ENCODE peak calls at places on chromosomes 7 and 10, in five cellular contexts. One of them, this sample, is unnamed.

GRCh38 chr10:115141254-115141653 is 48.1 kb downstream of the ATRNL1 start:
- DNase-seq in CD4-positive, CD25-positive, alpha-beta regulatory T cell: no peak
- DNase-seq in endothelial cell of umbilical vein: peak
- DNase-seq in aorta: no peak
- DNase-seq in right atrium auricular region: no peak
- DNase-seq in this sample: no peak

GRCh38 chr7:23597908-23598224 is 684 bp downstream of the CCDC126 start:
- DNase-seq in CD4-positive, CD25-positive, alpha-beta regulatory T cell: no peak
- DNase-seq in endothelial cell of umbilical vein: no peak
- DNase-seq in aorta: no peak
- DNase-seq in right atrium auricular region: no peak
- DNase-seq in this sample: no peak

GRCh38 chr10:86393401-86393800 is 26.8 kb upstream of the GRID1 start:
- DNase-seq in CD4-positive, CD25-positive, alpha-beta regulatory T cell: no peak
- DNase-seq in endothelial cell of umbilical vein: no peak
- DNase-seq in aorta: no peak
- DNase-seq in right atrium auricular region: peak
- DNase-seq in this sample: no peak

GRCh38 chr7:46146454-46147255 is 225.6 kb upstream of the IGFBP3 start:
- DNase-seq in CD4-positive, CD25-positive, alpha-beta regulatory T cell: no peak
- DNase-seq in endothelial cell of umbilical vein: no peak
- DNase-seq in aorta: peak
- DNase-seq in right atrium auricular region: no peak
- DNase-seq in this sample: no peak

GRCh38 chr10:101310528-101311439 is 43.2 kb upstream of the BTRC start:
- DNase-seq in CD4-positive, CD25-positive, alpha-beta regulatory T cell: no peak
- DNase-seq in endothelial cell of umbilical vein: no peak
- DNase-seq in aorta: no peak
- DNase-seq in right atrium auricular region: no peak
- DNase-seq in this sample: no peak

GRCh38 chr10:114519306-114519669 is 115.0 kb upstream of the AFAP1L2 start:
- DNase-seq in CD4-positive, CD25-positive, alpha-beta regulatory T cell: no peak
- DNase-seq in endothelial cell of umbilical vein: no peak
- DNase-seq in aorta: no peak
- DNase-seq in right atrium auricular region: no peak
- DNase-seq in this sample: no peak

GRCh38 chr10:3404381-3404780 is 231.8 kb upstream of the PITRM1 start:
- DNase-seq in CD4-positive, CD25-positive, alpha-beta regulatory T cell: no peak
- DNase-seq in endothelial cell of umbilical vein: no peak
- DNase-seq in aorta: no peak
- DNase-seq in right atrium auricular region: no peak
- DNase-seq in this sample: no peak

GRCh38 chr10:78807504-78808202 is 261.1 kb upstream of the ZMIZ1 start:
- DNase-seq in CD4-positive, CD25-positive, alpha-beta regulatory T cell: no peak
- DNase-seq in endothelial cell of umbilical vein: no peak
- DNase-seq in aorta: no peak
- DNase-seq in right atrium auricular region: no peak
- DNase-seq in this sample: no peak

GRCh38 chr10:120978589-120979252 is 127.6 kb downstream of the WDR11 start:
- DNase-seq in CD4-positive, CD25-positive, alpha-beta regulatory T cell: no peak
- DNase-seq in endothelial cell of umbilical vein: no peak
- DNase-seq in aorta: no peak
- DNase-seq in right atrium auricular region: no peak
- DNase-seq in this sample: no peak
- H3K4me3 ChIP-seq in CD4-positive, CD25-positive, alpha-beta regulatory T cell: no peak
- H3K4me3 ChIP-seq in endothelial cell of umbilical vein: no peak
- H3K4me3 ChIP-seq in aorta: no peak
- H3K4me3 ChIP-seq in right atrium auricular region: no peak
- H3K4me3 ChIP-seq in this sample: peak

GRCh38 chr7:41478187-41478586 is 224.7 kb downstream of the INHBA start:
- DNase-seq in CD4-positive, CD25-positive, alpha-beta regulatory T cell: no peak
- DNase-seq in endothelial cell of umbilical vein: peak
- DNase-seq in aorta: no peak
- DNase-seq in right atrium auricular region: no peak
- DNase-seq in this sample: no peak

GRCh38 chr7:41487229-41487861 is 215.5 kb downstream of the INHBA start:
- DNase-seq in CD4-positive, CD25-positive, alpha-beta regulatory T cell: no peak
- DNase-seq in endothelial cell of umbilical vein: no peak
- DNase-seq in aorta: no peak
- DNase-seq in right atrium auricular region: no peak
- DNase-seq in this sample: no peak

GRCh38 chr7:41476117-41476803 is 226.6 kb downstream of the INHBA start:
- DNase-seq in CD4-positive, CD25-positive, alpha-beta regulatory T cell: no peak
- DNase-seq in endothelial cell of umbilical vein: peak
- DNase-seq in aorta: no peak
- DNase-seq in right atrium auricular region: no peak
- DNase-seq in this sample: no peak

DNA sequence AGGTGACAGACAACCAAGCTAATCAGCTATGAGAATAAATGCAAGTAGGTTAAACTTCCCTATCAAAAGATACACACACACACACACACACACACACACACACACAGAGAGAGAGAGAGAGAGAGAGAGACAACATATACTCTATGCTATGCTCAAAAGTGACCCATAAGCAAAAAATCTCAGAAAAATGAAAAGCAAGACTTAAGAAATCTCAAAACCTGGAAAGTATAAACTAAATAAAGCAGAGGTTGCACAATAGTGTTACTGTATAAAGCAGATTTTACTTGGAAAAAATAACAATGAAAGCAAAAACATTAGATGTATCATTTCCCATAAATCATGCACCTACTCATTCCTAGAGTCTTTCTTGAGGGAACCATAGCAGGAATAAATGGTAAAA is 221.5 kb downstream of the INHBA start:
- DNase-seq in CD4-positive, CD25-positive, alpha-beta regulatory T cell: no peak
- DNase-seq in endothelial cell of umbilical vein: no peak
- DNase-seq in aorta: no peak
- DNase-seq in right atrium auricular region: no peak
- DNase-seq in this sample: no peak
- H3K4me3 ChIP-seq in CD4-positive, CD25-positive, alpha-beta regulatory T cell: no peak
- H3K4me3 ChIP-seq in endothelial cell of umbilical vein: no peak
- H3K4me3 ChIP-seq in aorta: no peak
- H3K4me3 ChIP-seq in right atrium auricular region: no peak
- H3K4me3 ChIP-seq in this sample: no peak

GRCh38 chr7:137343483-137343841 is at the start of gene PTN:
- DNase-seq in CD4-positive, CD25-positive, alpha-beta regulatory T cell: no peak
- DNase-seq in endothelial cell of umbilical vein: no peak
- DNase-seq in aorta: peak
- DNase-seq in right atrium auricular region: peak
- DNase-seq in this sample: peak
- H3K4me3 ChIP-seq in CD4-positive, CD25-positive, alpha-beta regulatory T cell: no peak
- H3K4me3 ChIP-seq in endothelial cell of umbilical vein: no peak
- H3K4me3 ChIP-seq in aorta: peak
- H3K4me3 ChIP-seq in right atrium auricular region: peak
- H3K4me3 ChIP-seq in this sample: peak

GRCh38 chr7:117480978-117481377 is 1.2 kb downstream of the CFTR start:
- DNase-seq in CD4-positive, CD25-positive, alpha-beta regulatory T cell: no peak
- DNase-seq in endothelial cell of umbilical vein: no peak
- DNase-seq in aorta: no peak
- DNase-seq in right atrium auricular region: no peak
- DNase-seq in this sample: no peak

GRCh38 chr7:117479480-117480224 is at the start of gene CFTR:
- DNase-seq in CD4-positive, CD25-positive, alpha-beta regulatory T cell: no peak
- DNase-seq in endothelial cell of umbilical vein: no peak
- DNase-seq in aorta: peak
- DNase-seq in right atrium auricular region: no peak
- DNase-seq in this sample: peak

GRCh38 chr7:117478796-117479479 is 887 bp upstream of the CFTR start:
- DNase-seq in CD4-positive, CD25-positive, alpha-beta regulatory T cell: no peak
- DNase-seq in endothelial cell of umbilical vein: no peak
- DNase-seq in aorta: no peak
- DNase-seq in right atrium auricular region: no peak
- DNase-seq in this sample: no peak
- H3K4me3 ChIP-seq in CD4-positive, CD25-positive, alpha-beta regulatory T cell: no peak
- H3K4me3 ChIP-seq in endothelial cell of umbilical vein: peak
- H3K4me3 ChIP-seq in aorta: peak
- H3K4me3 ChIP-seq in right atrium auricular region: peak
- H3K4me3 ChIP-seq in this sample: peak

GRCh38 chr7:137403282-137403681 is 59.7 kb upstream of the PTN start:
- DNase-seq in CD4-positive, CD25-positive, alpha-beta regulatory T cell: no peak
- DNase-seq in endothelial cell of umbilical vein: no peak
- DNase-seq in aorta: no peak
- DNase-seq in right atrium auricular region: no peak
- DNase-seq in this sample: no peak
- H3K4me3 ChIP-seq in CD4-positive, CD25-positive, alpha-beta regulatory T cell: no peak
- H3K4me3 ChIP-seq in endothelial cell of umbilical vein: no peak
- H3K4me3 ChIP-seq in aorta: no peak
- H3K4me3 ChIP-seq in right atrium auricular region: no peak
- H3K4me3 ChIP-seq in this sample: no peak

GRCh38 chr7:2110586-2111396 is 122.0 kb downstream of the MAD1L1 start:
- DNase-seq in CD4-positive, CD25-positive, alpha-beta regulatory T cell: no peak
- DNase-seq in endothelial cell of umbilical vein: peak
- DNase-seq in aorta: no peak
- DNase-seq in right atrium auricular region: no peak
- DNase-seq in this sample: peak
- H3K4me3 ChIP-seq in CD4-positive, CD25-positive, alpha-beta regulatory T cell: no peak
- H3K4me3 ChIP-seq in endothelial cell of umbilical vein: no peak
- H3K4me3 ChIP-seq in aorta: no peak
- H3K4me3 ChIP-seq in right atrium auricular region: no peak
- H3K4me3 ChIP-seq in this sample: peak

GRCh38 chr7:50314778-50315177 is 10.3 kb downstream of the IKZF1 start:
- DNase-seq in CD4-positive, CD25-positive, alpha-beta regulatory T cell: no peak
- DNase-seq in endothelial cell of umbilical vein: no peak
- DNase-seq in aorta: no peak
- DNase-seq in right atrium auricular region: no peak
- DNase-seq in this sample: no peak
- H3K4me3 ChIP-seq in CD4-positive, CD25-positive, alpha-beta regulatory T cell: peak
- H3K4me3 ChIP-seq in endothelial cell of umbilical vein: no peak
- H3K4me3 ChIP-seq in aorta: no peak
- H3K4me3 ChIP-seq in right atrium auricular region: no peak
- H3K4me3 ChIP-seq in this sample: no peak

DNA sequence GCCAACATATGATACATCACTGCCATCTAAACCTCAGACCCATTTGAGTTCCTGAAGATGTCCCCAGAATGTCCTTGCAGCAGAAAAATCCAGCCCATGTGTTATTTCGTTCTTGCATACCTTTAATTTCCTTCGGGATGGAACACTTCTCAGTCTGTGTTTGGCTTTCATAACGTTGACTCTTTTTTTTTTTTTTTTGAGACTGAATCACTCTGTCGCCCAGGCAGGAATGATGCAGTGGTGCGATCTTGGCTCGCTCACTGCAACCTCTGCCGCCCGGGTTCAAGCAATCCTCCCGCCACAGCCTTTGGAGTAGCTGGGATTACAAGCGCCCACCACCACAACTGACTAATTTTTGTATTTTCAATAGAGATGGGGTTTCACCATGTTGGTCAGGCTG is 148.8 kb upstream of the TNRC18 start:
- DNase-seq in CD4-positive, CD25-positive, alpha-beta regulatory T cell: no peak
- DNase-seq in endothelial cell of umbilical vein: no peak
- DNase-seq in aorta: no peak
- DNase-seq in right atrium auricular region: no peak
- DNase-seq in this sample: no peak
- H3K4me3 ChIP-seq in CD4-positive, CD25-positive, alpha-beta regulatory T cell: no peak
- H3K4me3 ChIP-seq in endothelial cell of umbilical vein: no peak
- H3K4me3 ChIP-seq in aorta: no peak
- H3K4me3 ChIP-seq in right atrium auricular region: no peak
- H3K4me3 ChIP-seq in this sample: no peak